ENCODE peak calls at places on chromosome 1, in ten cellular contexts. M is cardiac muscle cell; D is IMR-90; I is cardiac fibroblast; N is CD8-positive, alpha-beta T cell; R is astrocyte of the spinal cord; J is fibroblast of lung; Q is hepatocyte; H is mammary epithelial cell; A is breast epithelium. L is an unnamed sample.
A peak's percentile ranks its signal among the peaks of the same experiment; 100 is the strongest.

GRCh38 chr1:80218112-80218511 is 1211.6 kb upstream of the ADGRL4 start:
- DNase-seq in N (no peak), H (peak; percentile 60), J (peak; percentile 27), M (peak; percentile 55), I (peak; percentile 78), A (no peak), R (peak; percentile 68), D (peak; percentile 59), Q (peak; percentile 69), L (peak; percentile 46)

GRCh38 chr1:178461104-178461503 is 35.7 kb downstream of the CLEC20A start:
- DNase-seq in J (no peak), Q (no peak), N (no peak), A (no peak), I (no peak), H (no peak), M (no peak), R (no peak), D (no peak), L (no peak)

GRCh38 chr1:32954183-32954582 is 10.4 kb downstream of the RNF19B start:
- DNase-seq in N (no peak), H (peak; percentile 95), D (no peak), I (peak; percentile 58), Q (no peak), M (no peak), R (no peak), A (no peak), J (peak; percentile 55), L (no peak)

GRCh38 chr1:182791464-182792179 is 2.0 kb downstream of the NPL start:
- DNase-seq in H (no peak), R (no peak), N (no peak), J (no peak), M (no peak), Q (no peak), D (no peak), I (no peak), A (no peak), L (no peak)

GRCh38 chr1:235712812-235713211 is 63.2 kb upstream of the GNG4 start:
- DNase-seq in Q (no peak), J (no peak), D (peak; percentile 23), N (no peak), R (no peak), H (no peak), I (no peak), A (no peak), M (no peak), L (no peak)

GRCh38 chr1:188420177-188420576 is 1591.4 kb downstream of the PLA2G4A start:
- DNase-seq in D (no peak), N (no peak), J (no peak), I (no peak), H (no peak), Q (no peak), A (no peak), M (no peak), R (no peak), L (no peak)

GRCh38 chr1:154320882-154321608 is at the start of gene AQP10:
- DNase-seq in A (no peak), R (no peak), I (no peak), M (peak; percentile 81), H (peak; percentile 58), J (peak; percentile 38), N (no peak), Q (peak; percentile 84), D (peak; percentile 38), L (no peak)

GRCh38 chr1:61269648-61270047 is 187.3 kb downstream of the NFIA start:
- DNase-seq in M (no peak), R (no peak), I (no peak), A (no peak), J (no peak), N (no peak), D (no peak), H (no peak), Q (no peak), L (no peak)

DNA sequence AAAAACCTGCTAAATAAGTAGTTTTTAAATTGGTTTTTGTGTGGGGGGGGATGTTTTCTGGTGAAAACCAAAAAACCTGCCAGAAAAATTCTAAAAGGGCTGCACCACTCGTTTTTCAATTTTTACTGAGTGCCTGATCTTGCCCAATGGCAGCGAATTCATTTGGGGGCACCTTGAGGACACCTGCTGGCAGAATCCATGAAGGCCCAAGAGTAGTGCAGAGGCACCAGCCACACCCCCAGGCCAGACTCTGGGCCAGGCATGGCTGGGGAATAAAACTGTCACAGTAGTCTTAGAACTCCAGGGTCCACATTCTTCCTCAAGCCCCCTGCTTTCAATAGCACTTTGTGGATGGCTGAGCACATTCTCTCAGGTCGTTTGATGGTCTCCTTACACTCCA is 50.3 kb downstream of the GLIS1 start:
- DNase-seq in A (no peak), D (no peak), J (no peak), R (no peak), N (no peak), I (no peak), H (no peak), M (no peak), Q (no peak), L (no peak)
- TF ChIP-seq CTCF in A (no peak), D (peak; percentile 5), J (no peak), R (peak; percentile 2), N (no peak), I (no peak), H (peak; percentile 16), M (no peak), Q (no peak), L (no peak)

DNA sequence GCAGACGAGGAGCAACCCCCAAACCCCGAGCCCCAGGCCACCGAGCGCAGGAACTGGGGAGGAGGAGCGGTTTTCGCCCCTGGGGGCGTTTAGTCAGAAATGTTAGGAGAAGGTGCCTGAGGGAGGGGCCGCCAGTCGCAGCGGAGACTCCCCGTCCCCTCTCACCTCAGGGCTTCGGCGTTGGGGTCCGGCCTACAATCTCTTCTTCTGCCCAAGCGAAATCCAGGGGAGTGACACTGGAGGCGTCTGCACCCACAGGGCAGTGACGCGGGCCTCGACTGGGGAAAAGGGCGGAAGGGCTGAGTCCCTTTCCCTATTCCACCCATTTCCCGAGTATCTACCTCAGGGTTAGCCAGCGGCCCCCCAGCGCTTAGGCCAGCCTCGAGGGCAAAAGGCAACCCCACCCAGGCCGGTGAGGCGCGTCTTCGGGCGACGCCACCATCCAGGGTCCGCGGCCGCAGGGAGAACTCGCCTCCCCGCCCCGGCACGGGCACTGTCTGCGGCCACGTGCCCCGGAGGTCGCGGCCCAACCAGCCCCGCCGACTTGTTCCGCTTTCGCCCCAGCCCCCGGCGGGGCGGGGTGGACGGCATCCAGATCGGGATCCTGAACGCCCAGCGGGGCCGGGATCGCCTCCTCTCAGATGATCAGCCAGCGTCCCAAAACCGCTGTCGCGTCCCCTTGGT is 118.7 kb upstream of the BARHL2 start:
- DNase-seq in A (no peak), D (no peak), J (no peak), Q (no peak), N (no peak), H (no peak), R (no peak), M (no peak), I (no peak), L (no peak)
- H3K4me3 ChIP-seq in A (peak overlapping the region; percentile 45), D (no peak overlapping the region), J (no peak overlapping the region), Q (peak overlapping the region; percentile 9), N (peak overlapping the region; percentile 18), H (no peak overlapping the region), R (no peak overlapping the region), M (peak overlapping the region; percentile 21), I (peak overlapping the region; percentile 16), L (no peak overlapping the region)

GRCh38 chr1:161307892-161308638 is 1.7 kb downstream of the MPZ start:
- DNase-seq in N (no peak), A (no peak), Q (no peak), H (no peak), D (peak; percentile 37), M (no peak), J (peak; percentile 3), R (no peak), I (peak; percentile 77), L (no peak)

GRCh38 chr1:161304927-161305871 is 4.6 kb downstream of the MPZ start:
- DNase-seq in R (no peak), D (no peak), A (no peak), H (no peak), Q (no peak), M (no peak), J (no peak), I (no peak), N (no peak), L (no peak)

GRCh38 chr1:161307230-161307768 is 2.5 kb downstream of the MPZ start:
- DNase-seq in A (no peak), H (no peak), I (peak; percentile 88), D (peak; percentile 50), R (peak; percentile 36), M (no peak), J (no peak), N (peak; percentile 7), Q (no peak), L (peak; percentile 41)

GRCh38 chr1:161309868-161310267 is at the start of gene MPZ:
- DNase-seq in Q (no peak), M (no peak), A (no peak), H (no peak), R (no peak), N (no peak), D (no peak), J (no peak), I (no peak), L (no peak)

DNA sequence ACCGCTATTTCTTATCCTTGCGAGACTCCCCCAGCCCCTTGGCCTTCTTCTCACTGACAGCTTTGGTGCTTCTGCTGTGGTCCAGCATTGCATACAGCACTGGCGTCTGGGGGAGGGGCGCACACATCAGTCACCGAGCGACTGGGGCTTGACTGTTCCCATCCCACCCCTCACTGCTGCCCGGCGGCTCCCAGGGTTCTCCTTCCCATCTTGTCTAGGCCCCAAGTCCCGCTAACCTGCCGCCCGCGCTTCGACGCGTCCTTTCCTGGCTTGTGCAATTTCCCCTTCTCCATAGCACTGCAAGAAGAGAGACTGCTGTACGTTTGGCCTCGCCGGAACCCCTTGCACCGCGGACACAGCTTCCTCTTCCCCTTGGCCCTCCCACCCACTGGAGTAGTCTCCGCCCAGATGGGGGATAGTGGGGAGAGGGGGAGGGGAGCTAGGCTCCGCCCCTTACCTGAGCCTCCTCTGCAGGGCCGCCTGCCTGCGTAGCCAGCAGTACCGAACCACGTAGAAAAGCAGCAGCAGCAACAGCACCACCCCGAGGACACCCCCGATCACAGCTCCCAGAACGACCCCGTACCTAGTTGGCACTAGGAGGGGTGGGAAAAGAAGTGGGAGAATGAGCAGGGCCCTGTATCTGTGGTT is 3.8 kb downstream of the MPZ start:
- DNase-seq in D (peak; percentile 21), J (peak; percentile 47), N (peak; percentile 81), Q (peak; percentile 91), M (peak; percentile 71), A (peak; percentile 75), I (peak; percentile 55), H (peak; percentile 42), R (peak; percentile 43), L (peak; percentile 43)
- TF ChIP-seq CTCF in D (no peak), J (peak; percentile 32), N (peak; percentile 54), Q (peak; percentile 49), M (peak; percentile 36), A (no peak), I (no peak), H (peak; percentile 54), R (peak; percentile 36), L (peak; percentile 31)

GRCh38 chr1:27529638-27530018 is 39.7 kb upstream of the WASF2 start:
- DNase-seq in J (no peak), R (no peak), N (no peak), Q (no peak), M (no peak), I (no peak), H (no peak), D (no peak), A (no peak), L (no peak)

GRCh38 chr1:27526569-27527222 is 36.7 kb upstream of the WASF2 start:
- DNase-seq in M (no peak), A (no peak), N (no peak), D (peak; percentile 21), Q (no peak), J (no peak), I (no peak), H (peak; percentile 55), R (no peak), L (no peak)

GRCh38 chr1:27528701-27529637 is 39.0 kb upstream of the WASF2 start:
- DNase-seq in D (peak; percentile 79), I (peak; percentile 80), J (peak; percentile 52), R (peak; percentile 42), N (no peak), Q (peak; percentile 73), A (peak; percentile 79), M (peak; percentile 59), H (peak; percentile 56), L (peak; percentile 78)

GRCh38 chr1:27527223-27527856 is 37.4 kb upstream of the WASF2 start:
- DNase-seq in N (no peak), I (no peak), A (peak; percentile 79), R (peak; percentile 57), M (peak; percentile 73), H (no peak), D (peak; percentile 85), J (no peak), Q (peak; percentile 92), L (peak; percentile 57)

DNA sequence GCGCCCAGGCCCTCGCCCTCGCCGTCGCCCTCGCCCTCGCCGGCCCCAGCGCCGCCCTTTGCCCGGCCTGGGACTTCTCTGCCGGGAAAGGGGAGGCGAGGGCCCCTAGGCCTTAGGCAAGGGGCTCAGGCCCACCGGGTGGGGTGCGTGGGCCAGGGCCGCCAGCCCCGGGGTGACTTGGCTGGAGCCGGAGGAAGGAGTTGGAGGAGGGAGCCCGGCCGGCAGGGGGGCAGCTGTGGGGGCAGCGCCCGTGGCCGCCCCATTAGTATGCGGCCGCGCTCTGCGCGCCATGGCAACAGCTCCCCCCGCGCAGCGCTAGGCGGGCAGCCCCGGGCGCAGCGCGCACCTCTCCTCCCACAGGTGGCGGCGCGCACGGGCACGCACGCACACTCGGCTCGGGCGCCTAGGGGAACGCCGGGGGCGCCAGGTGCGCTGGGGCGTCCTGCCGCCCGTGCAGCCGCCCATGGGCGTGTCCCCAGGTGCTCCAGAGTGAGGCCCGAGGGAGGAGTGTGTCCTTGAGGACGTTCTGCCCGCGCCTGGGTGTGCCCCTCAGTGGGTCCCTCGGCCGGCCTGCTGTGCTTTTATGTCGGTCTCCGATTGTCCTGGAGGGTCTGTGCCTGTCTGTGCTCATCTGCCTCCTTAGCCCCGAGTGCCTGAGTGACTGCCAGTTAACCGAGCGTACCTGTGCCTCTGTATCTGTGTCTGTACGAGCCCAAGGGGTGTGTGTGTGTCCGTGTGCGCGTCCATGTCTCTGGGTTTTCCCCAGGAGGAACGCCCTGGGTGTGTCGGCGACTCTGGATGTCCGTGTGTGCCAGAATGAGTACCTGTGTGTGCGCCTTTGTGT is 38.1 kb upstream of the WASF2 start:
- DNase-seq in H (peak; percentile 87), I (no peak), J (no peak), N (peak; percentile 31), M (peak; percentile 75), Q (peak; percentile 94), D (no peak), R (no peak), A (no peak), L (no peak)
- H3K4me3 ChIP-seq in H (peak overlapping the region; percentile 9), I (no peak overlapping the region), J (no peak overlapping the region), N (peak overlapping the region; percentile 46), M (peak overlapping the region; percentile 38), Q (peak overlapping the region; percentile 46), D (no peak overlapping the region), R (peak overlapping the region; percentile 12), A (peak overlapping the region; percentile 56), L (no peak overlapping the region)